ENCODE peak calls at places on chromosomes 2 and 18, in five cellular contexts. S is aorta; H is fibroblast of lung; J is AG04450; A is CD8-positive, alpha-beta memory T cell. P is an unnamed sample.

GRCh38 chr2:15753811-15754702 is 162.4 kb downstream of the DDX1 start:
- DNase-seq in S (no peak), H (no peak), J (no peak), A (no peak), P (no peak)

GRCh38 chr2:131039101-131039440 is 54.2 kb downstream of the FAM168B start:
- DNase-seq in S (no peak), H (no peak), J (no peak), A (no peak), P (no peak)

GRCh38 chr18:3447035-3447894 is 2.7 kb upstream of the TGIF1 start:
- DNase-seq in S (peak; percentile 74), H (peak; percentile 79), J (no peak), A (no peak), P (peak; percentile 51)

GRCh38 chr2:86382698-86383097 is 45.3 kb upstream of the REEP1 start:
- DNase-seq in S (no peak), H (no peak), J (no peak), A (no peak), P (no peak)

GRCh38 chr18:10015941-10016819 is 102.4 kb downstream of the VAPA start:
- DNase-seq in S (no peak), H (peak; percentile 90), J (peak; percentile 76), A (no peak), P (no peak)

GRCh38 chr2:39990335-39990734 is 211.3 kb upstream of the THUMPD2 start:
- DNase-seq in S (no peak), H (no peak), J (no peak), A (no peak), P (no peak)

GRCh38 chr18:46013484-46014189 is 46.5 kb upstream of the EPG5 start:
- DNase-seq in S (no peak), H (no peak), J (no peak), A (no peak), P (no peak)

GRCh38 chr2:140248623-140249022 is 1468.4 kb upstream of the NXPH2 start:
- DNase-seq in S (no peak), H (peak; percentile 77), J (no peak), A (no peak), P (no peak)

GRCh38 chr2:172350844-172351480 is 76.4 kb upstream of the ITGA6 start:
- DNase-seq in S (peak; percentile 79), H (no peak), J (no peak), A (no peak), P (no peak)

GRCh38 chr18:50726960-50727589 is 92.7 kb downstream of the MRO start:
- DNase-seq in S (no peak), H (no peak), J (no peak), A (no peak), P (no peak)

GRCh38 chr2:129764376-129765325 is 214.8 kb upstream of the RAB6C start:
- DNase-seq in S (no peak), H (no peak), J (no peak), A (no peak), P (no peak)

GRCh38 chr2:241913703-241914102 is 44.2 kb downstream of the RTP5 start:
- DNase-seq in S (no peak), H (no peak), J (no peak), A (no peak), P (no peak)

GRCh38 chr2:236507393-236508085 is 62.1 kb upstream of the ACKR3 start:
- DNase-seq in S (peak; percentile 73), H (peak; percentile 6), J (no peak), A (peak; percentile 67), P (no peak)

GRCh38 chr2:71884303-71885042 is 263.2 kb downstream of the CYP26B1 start:
- DNase-seq in S (no peak), H (peak; percentile 76), J (no peak), A (no peak), P (peak; percentile 28)

GRCh38 chr18:60339018-60339417 is 33.6 kb downstream of the MC4R start:
- DNase-seq in S (no peak), H (no peak), J (no peak), A (no peak), P (no peak)

GRCh38 chr2:33018271-33018670 is 71.5 kb downstream of the LTBP1 start:
- DNase-seq in S (no peak), H (no peak), J (no peak), A (no peak), P (no peak)

GRCh38 chr2:107989445-107989844 is 3.1 kb downstream of the SLC5A7 start:
- DNase-seq in S (no peak), H (no peak), J (no peak), A (no peak), P (no peak)

GRCh38 chr2:107988108-107988507 is 1.8 kb downstream of the SLC5A7 start:
- DNase-seq in S (no peak), H (no peak), J (no peak), A (no peak), P (no peak)

GRCh38 chr2:107984667-107985066 is 1.7 kb upstream of the SLC5A7 start:
- DNase-seq in S (no peak), H (no peak), J (no peak), A (no peak), P (no peak)

GRCh38 chr2:107990718-107991117 is 4.4 kb downstream of the SLC5A7 start:
- DNase-seq in S (no peak), H (no peak), J (no peak), A (no peak), P (no peak)

DNA sequence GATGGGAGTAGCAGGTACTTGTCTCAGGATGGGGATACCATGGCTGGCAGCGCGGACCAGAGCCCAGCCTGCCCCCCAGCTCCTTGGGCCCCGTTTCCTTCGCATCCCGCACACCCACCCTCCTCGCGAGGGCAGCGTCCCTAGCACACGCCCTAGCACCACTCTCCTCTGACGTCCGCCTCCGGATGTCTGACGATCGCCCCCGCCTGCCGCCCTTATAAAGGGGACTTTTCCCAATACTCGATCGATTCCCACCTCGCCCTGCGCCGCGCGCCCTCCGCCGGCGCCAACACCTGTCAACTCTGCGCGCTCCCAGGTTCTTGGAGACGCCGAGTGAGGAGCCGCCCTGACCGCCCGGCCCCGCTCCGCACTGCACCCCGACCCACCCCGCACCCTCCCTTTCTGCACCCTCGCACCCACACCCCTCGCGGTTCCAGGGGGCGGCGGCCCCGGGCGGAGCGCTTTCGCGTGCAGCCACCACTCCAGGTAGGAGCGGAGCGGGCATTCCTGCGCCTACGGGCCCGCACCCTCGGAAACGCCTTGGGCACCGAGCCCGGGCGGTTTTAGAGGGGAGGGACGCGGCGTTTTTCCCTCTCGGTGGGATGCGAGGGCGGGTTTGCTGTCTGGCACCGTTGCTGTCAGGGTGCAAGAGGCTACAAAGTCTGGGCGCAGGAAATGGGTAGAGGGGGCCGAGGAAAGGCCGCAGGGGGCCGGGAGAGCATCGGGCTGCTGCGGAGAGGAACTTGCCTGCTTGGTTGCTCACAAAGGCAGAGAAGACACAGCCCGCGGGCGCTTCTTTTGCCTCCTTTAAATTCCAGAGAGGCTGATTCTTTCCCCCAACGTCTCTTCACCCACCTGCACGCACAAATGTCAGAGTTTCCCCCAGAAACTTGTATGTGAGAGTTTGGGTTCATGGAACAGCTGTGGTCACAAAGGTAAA is at the start of gene SLC5A7:
- DNase-seq in S (no peak), H (no peak), J (no peak), A (no peak), P (no peak)
- H3K4me3 ChIP-seq in S (no peak within 1 kb of the TSS), H (no peak within 1 kb of the TSS), J (no peak within 1 kb of the TSS), A (no peak within 1 kb of the TSS), P (no peak within 1 kb of the TSS)

GRCh38 chr2:199471443-199472057 is 13.8 kb upstream of the SATB2 start:
- DNase-seq in S (peak; percentile 69), H (peak; percentile 42), J (no peak), A (no peak), P (peak; percentile 53)
- H3K4me3 ChIP-seq in S (no peak overlapping the region), H (no peak overlapping the region), J (no peak overlapping the region), A (no peak overlapping the region), P (peak overlapping the region; percentile 5)

GRCh38 chr2:142033393-142033792 is 97.4 kb downstream of the LRP1B start:
- DNase-seq in S (no peak), H (no peak), J (no peak), A (no peak), P (no peak)

GRCh38 chr2:142037051-142037450 is 93.8 kb downstream of the LRP1B start:
- DNase-seq in S (no peak), H (no peak), J (no peak), A (no peak), P (no peak)

GRCh38 chr2:142030735-142031134 is 100.1 kb downstream of the LRP1B start:
- DNase-seq in S (no peak), H (peak; percentile 9), J (no peak), A (no peak), P (no peak)

GRCh38 chr2:142031656-142032055 is 99.2 kb downstream of the LRP1B start:
- DNase-seq in S (no peak), H (no peak), J (no peak), A (no peak), P (no peak)
- H3K4me3 ChIP-seq in S (no peak overlapping the region), H (no peak overlapping the region), J (no peak overlapping the region), A (no peak overlapping the region), P (no peak overlapping the region)

GRCh38 chr18:37252854-37253396 is 312.7 kb downstream of the CELF4 start:
- DNase-seq in S (no peak), H (no peak), J (no peak), A (no peak), P (no peak)
- H3K4me3 ChIP-seq in S (no peak overlapping the region), H (no peak overlapping the region), J (no peak overlapping the region), A (no peak overlapping the region), P (no peak overlapping the region)

GRCh38 chr2:114685102-114685501 is 242.7 kb downstream of the DPP10 start:
- DNase-seq in S (no peak), H (no peak), J (no peak), A (no peak), P (no peak)
- H3K4me3 ChIP-seq in S (no peak overlapping the region), H (no peak overlapping the region), J (no peak overlapping the region), A (no peak overlapping the region), P (no peak overlapping the region)

P was measured in SJSA1.